ENCODE peak calls at places on chromosomes 4 and X, in nine cellular contexts. I, Z, R, M, W, B, U, Y and V are unnamed samples.

GRCh38 chrX:22300130-22300529 is 27.4 kb downstream of the CBLL2 start:
- DNase-seq in I (no peak), Z (no peak), R (no peak), M (no peak), W (peak; percentile 40), B (no peak), U (peak; percentile 43), Y (no peak), V (no peak)

GRCh38 chr4:42570221-42570620 is 86.7 kb downstream of the ATP8A1 start:
- DNase-seq in I (no peak), Z (peak; percentile 79), R (no peak), M (peak; percentile 80), W (peak; percentile 1), B (no peak), U (no peak), Y (no peak), V (no peak)

GRCh38 chr4:125515016-125515415 is 200.3 kb downstream of the FAT4 start:
- DNase-seq in I (no peak), Z (no peak), R (no peak), M (no peak), W (no peak), B (no peak), U (no peak), Y (no peak), V (no peak)

GRCh38 chr4:117678861-117679260 is 355.4 kb upstream of the NDST3 start:
- DNase-seq in I (no peak), Z (no peak), R (no peak), M (no peak), W (no peak), B (no peak), U (no peak), Y (no peak), V (no peak)

GRCh38 chr4:74632634-74633033 is 161.7 kb downstream of the BTC start:
- DNase-seq in I (peak; percentile 0), Z (no peak), R (no peak), M (no peak), W (peak; percentile 98), B (no peak), U (peak; percentile 76), Y (no peak), V (no peak)

GRCh38 chr4:109494538-109494937 is 60.9 kb downstream of the SEC24B start:
- DNase-seq in I (no peak), Z (no peak), R (no peak), M (no peak), W (peak; percentile 4), B (no peak), U (no peak), Y (no peak), V (no peak)

GRCh38 chr4:88818650-88819470 is 121.2 kb upstream of the NAP1L5 start:
- DNase-seq in I (peak; percentile 12), Z (peak; percentile 52), R (peak; percentile 38), M (peak; percentile 43), W (peak; percentile 66), B (no peak), U (peak; percentile 56), Y (peak; percentile 10), V (no peak)

GRCh38 chr4:78990938-78991810 is 51.9 kb upstream of the PAQR3 start:
- DNase-seq in I (no peak), Z (no peak), R (no peak), M (no peak), W (no peak), B (no peak), U (no peak), Y (no peak), V (no peak)

GRCh38 chrX:11137543-11138139 is 26.5 kb downstream of the HCCS start:
- DNase-seq in I (no peak), Z (no peak), R (no peak), M (no peak), W (peak; percentile 67), B (no peak), U (peak; percentile 50), Y (no peak), V (no peak)

GRCh38 chrX:39289827-39290226 is 488.6 kb downstream of the MID1IP1 start:
- DNase-seq in I (no peak), Z (no peak), R (no peak), M (no peak), W (no peak), B (no peak), U (no peak), Y (no peak), V (no peak)

GRCh38 chr4:53830511-53830910 is 233.9 kb downstream of the CHIC2 start:
- DNase-seq in I (no peak), Z (no peak), R (no peak), M (no peak), W (no peak), B (no peak), U (no peak), Y (no peak), V (no peak)

GRCh38 chr4:8171941-8172924 is 13.6 kb upstream of the ABLIM2 start:
- DNase-seq in I (peak; percentile 57), Z (peak; percentile 66), R (no peak), M (no peak), W (no peak), B (no peak), U (no peak), Y (no peak), V (no peak)

GRCh38 chr4:87884976-87885574 is 52.3 kb downstream of the MEPE start:
- DNase-seq in I (no peak), Z (no peak), R (no peak), M (no peak), W (no peak), B (no peak), U (peak; percentile 63), Y (no peak), V (no peak)

GRCh38 chr4:128707864-128708263 is 101.6 kb upstream of the JADE1 start:
- DNase-seq in I (no peak), Z (no peak), R (no peak), M (no peak), W (peak; percentile 58), B (no peak), U (no peak), Y (no peak), V (no peak)

GRCh38 chr4:105637409-105638258 is 70.9 kb downstream of the INTS12 start:
- DNase-seq in I (no peak), Z (peak; percentile 73), R (no peak), M (peak; percentile 81), W (peak; percentile 65), B (peak; percentile 78), U (peak; percentile 66), Y (no peak), V (no peak)

GRCh38 chr4:107734120-107734519 is 14.1 kb upstream of the PAPSS1 start:
- DNase-seq in I (no peak), Z (no peak), R (no peak), M (no peak), W (peak; percentile 31), B (no peak), U (peak; percentile 35), Y (no peak), V (no peak)

GRCh38 chr4:107999932-108000539 is 10.3 kb downstream of the HADH start:
- DNase-seq in I (no peak), Z (no peak), R (no peak), M (no peak), W (no peak), B (no peak), U (no peak), Y (no peak), V (no peak)

GRCh38 chr4:147029296-147029695 is 83.6 kb upstream of the TTC29 start:
- DNase-seq in I (no peak), Z (no peak), R (peak; percentile 15), M (no peak), W (no peak), B (no peak), U (no peak), Y (no peak), V (no peak)

GRCh38 chr4:30757357-30757756 is 37.2 kb downstream of the PCDH7 start:
- DNase-seq in I (no peak), Z (no peak), R (no peak), M (no peak), W (peak; percentile 84), B (no peak), U (peak; percentile 2), Y (no peak), V (no peak)

GRCh38 chr4:93730251-93730650 is 98.3 kb upstream of the ATOH1 start:
- DNase-seq in I (no peak), Z (no peak), R (no peak), M (no peak), W (no peak), B (no peak), U (no peak), Y (no peak), V (no peak)

GRCh38 chr4:23999714-24000113 is 109.9 kb upstream of the PPARGC1A start:
- DNase-seq in I (no peak), Z (no peak), R (no peak), M (no peak), W (no peak), B (no peak), U (no peak), Y (no peak), V (no peak)

GRCh38 chr4:127698789-127699200 is 31.4 kb upstream of the SLC25A31 start:
- DNase-seq in I (no peak), Z (no peak), R (no peak), M (no peak), W (peak; percentile 89), B (no peak), U (peak; percentile 25), Y (peak; percentile 19), V (no peak)

GRCh38 chrX:155899366-155899765 is 18.2 kb downstream of the VAMP7 start:
- DNase-seq in I (no peak), Z (no peak), R (no peak), M (no peak), W (no peak), B (no peak), U (no peak), Y (no peak), V (no peak)

GRCh38 chrX:132204629-132205028 is 14.6 kb downstream of the RAP2C start:
- DNase-seq in I (no peak), Z (no peak), R (no peak), M (no peak), W (no peak), B (no peak), U (no peak), Y (no peak), V (no peak)

GRCh38 chr4:27293831-27294230 is 433.2 kb downstream of the STIM2 start:
- DNase-seq in I (no peak), Z (no peak), R (no peak), M (no peak), W (no peak), B (no peak), U (no peak), Y (no peak), V (no peak)